ENCODE peak calls at places on chromosomes 16 and 17, in six cellular contexts. L, I, Y, O, E and B are unnamed samples.

GRCh38 chr17:81553018-81553615 is 964 bp upstream of the FAAP100 start:
- DNase-seq in Y (peak), O (peak), E (peak), L (peak), I (peak), B (peak)

GRCh38 chr16:3754772-3755171 is 37.4 kb upstream of the TRAP1 start:
- DNase-seq in O (peak), I (no peak), E (no peak), Y (no peak), L (no peak), B (peak)

GRCh38 chr16:78762222-78762621 is 662.8 kb downstream of the WWOX start:
- DNase-seq in Y (no peak), E (no peak), L (no peak), O (no peak), I (no peak), B (no peak)

GRCh38 chr17:61672140-61672539 is 81.1 kb upstream of the NACA2 start:
- DNase-seq in E (no peak), I (no peak), L (no peak), O (no peak), Y (no peak), B (no peak)

GRCh38 chr17:44854201-44854600 is 6.5 kb downstream of the HIGD1B start:
- DNase-seq in L (no peak), O (no peak), Y (no peak), E (no peak), I (no peak), B (no peak)

GRCh38 chr16:7437843-7438242 is 105.2 kb downstream of the RBFOX1 start:
- DNase-seq in I (no peak), E (no peak), O (no peak), L (no peak), Y (no peak), B (no peak)

GRCh38 chr17:35341465-35341992 is 31.9 kb downstream of the SLFN11 start:
- DNase-seq in O (no peak), E (no peak), I (no peak), L (no peak), Y (no peak), B (no peak)

GRCh38 chr16:19718624-19718965 is 524 bp downstream of the IQCK start:
- DNase-seq in E (no peak), O (peak), L (no peak), I (no peak), Y (peak), B (peak)

GRCh38 chr17:65268832-65269231 is 131.7 kb downstream of the RGS9 start:
- DNase-seq in E (no peak), I (no peak), Y (no peak), L (no peak), O (no peak), B (peak)

GRCh38 chr17:51676691-51677487 is 416.5 kb downstream of the UTP18 start:
- DNase-seq in L (no peak), O (no peak), E (no peak), Y (no peak), I (no peak), B (no peak)

GRCh38 chr16:11507350-11507749 is 79.4 kb downstream of the LITAF start:
- DNase-seq in L (no peak), Y (no peak), O (no peak), I (no peak), E (no peak), B (no peak)

GRCh38 chr17:78130439-78131101 is at the start of gene TMC8:
- DNase-seq in E (no peak), Y (no peak), O (no peak), L (no peak), I (peak), B (no peak)

GRCh38 chr16:10984509-10984908 is 40.1 kb downstream of the CLEC16A start:
- DNase-seq in I (no peak), O (no peak), Y (peak), L (no peak), E (no peak), B (peak)

GRCh38 chr17:40443988-40444899 is 994 bp downstream of the IGFBP4 start:
- DNase-seq in O (no peak), E (peak), Y (peak), I (no peak), L (no peak), B (peak)

GRCh38 chr16:4136229-4136813 is 20.1 kb upstream of the ADCY9 start:
- DNase-seq in Y (no peak), L (no peak), O (peak), E (no peak), I (peak), B (no peak)

GRCh38 chr17:3589784-3590183 is 19.4 kb downstream of the TRPV1 start:
- DNase-seq in I (no peak), Y (no peak), L (no peak), E (no peak), O (no peak), B (no peak)

GRCh38 chr16:27221576-27222498 is 18.5 kb downstream of the KDM8 start:
- DNase-seq in O (no peak), E (no peak), Y (peak), L (no peak), I (no peak), B (peak)

DNA sequence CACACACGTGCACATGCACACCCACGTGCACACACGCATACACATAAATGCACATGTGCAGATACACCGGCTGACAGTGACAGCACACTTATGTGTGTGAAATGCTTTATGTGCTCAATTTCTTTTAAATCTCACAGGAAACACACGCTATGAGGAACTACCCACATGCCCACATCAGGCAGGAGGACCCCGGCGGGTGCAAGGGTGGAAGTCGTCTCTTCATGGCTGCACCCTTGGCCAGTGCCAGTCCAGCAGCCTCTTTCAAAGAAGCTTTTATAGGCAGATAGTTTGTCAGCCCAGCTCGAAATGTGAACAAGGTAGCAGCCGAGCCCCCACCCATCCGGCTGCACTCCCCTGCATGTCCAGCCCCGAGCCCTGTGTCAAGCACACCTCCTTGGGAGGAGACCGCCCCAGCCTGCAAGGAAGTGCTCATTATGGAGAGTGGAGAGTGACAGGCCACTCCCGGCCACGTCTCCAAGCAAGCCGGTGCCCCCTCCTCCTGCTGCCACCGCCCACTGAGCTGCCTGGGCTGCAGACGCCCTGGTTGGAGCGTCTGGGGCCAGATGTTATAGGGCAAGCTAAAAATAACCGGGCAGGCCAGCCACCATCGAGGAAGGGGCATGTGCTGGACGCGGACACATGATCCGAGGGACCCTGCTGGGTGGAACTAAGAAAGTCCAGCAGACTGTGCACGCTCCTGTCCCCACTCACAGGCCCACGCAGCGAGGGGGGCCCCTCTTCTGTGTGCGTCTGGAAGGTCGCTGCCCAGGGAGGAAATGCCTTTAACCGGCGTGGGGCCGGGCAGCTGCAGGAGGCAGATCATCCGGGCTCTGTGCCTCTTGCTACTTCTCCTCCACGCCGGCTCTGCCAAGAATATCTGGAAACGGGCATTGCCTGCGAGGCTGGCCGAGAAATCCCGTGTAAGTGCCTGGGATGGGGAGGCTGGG is at the start of gene WFDC1:
- DNase-seq in I (no peak), O (no peak), L (no peak), E (peak), Y (peak), B (peak)
- H4K91ac ChIP-seq in I (no peak), O (no peak), L (no peak), E (peak), Y (no peak), B (peak)

DNA sequence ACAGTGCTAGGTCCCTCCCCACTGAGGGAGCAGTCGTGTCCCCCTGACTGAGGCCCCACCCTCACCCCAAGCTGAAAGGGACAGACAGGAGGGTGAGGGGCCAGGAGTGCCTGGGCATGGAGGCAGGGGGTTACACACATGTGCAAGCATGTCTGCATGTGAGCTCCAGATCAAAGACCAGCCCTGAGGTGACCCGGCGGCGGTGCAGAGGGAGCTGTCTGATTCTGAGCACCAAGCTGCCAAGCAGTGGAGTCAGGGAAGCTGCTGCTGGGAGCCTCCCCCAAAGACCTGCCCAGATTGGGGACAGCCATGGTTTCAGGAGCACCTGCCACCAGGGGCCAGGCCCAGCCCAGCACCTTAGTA is 5.5 kb downstream of the DLX3 start:
- DNase-seq in O (no peak), Y (no peak), E (peak), L (no peak), I (peak), B (no peak)
- H4K91ac ChIP-seq in O (no peak), Y (no peak), E (no peak), L (no peak), I (no peak), B (no peak)

GRCh38 chr16:24612656-24613055 is 73.3 kb downstream of the RBBP6 start:
- DNase-seq in O (no peak), I (no peak), L (no peak), Y (no peak), E (no peak), B (no peak)
- H4K91ac ChIP-seq in O (no peak), I (no peak), L (no peak), Y (no peak), E (no peak), B (no peak)

DNA sequence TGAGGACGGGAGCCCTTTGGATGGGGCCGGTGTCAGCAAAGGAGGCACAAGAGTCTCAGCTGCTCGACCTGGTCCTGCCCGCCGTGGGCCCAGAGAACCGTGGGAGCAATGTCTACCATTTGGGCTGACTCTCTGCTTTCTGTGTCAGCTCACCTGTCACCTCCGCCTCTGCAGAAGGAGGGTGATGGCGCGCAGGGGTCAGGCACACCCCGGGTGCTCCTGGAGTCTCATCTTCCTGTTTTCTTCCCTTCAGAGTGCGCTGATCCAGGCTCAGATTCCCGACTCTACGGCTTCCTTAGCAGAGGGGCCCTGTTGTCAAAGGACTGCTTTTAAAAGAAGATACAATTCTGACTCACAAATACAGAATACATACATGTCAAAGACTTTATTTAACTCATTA is 167.1 kb downstream of the BANP start:
- DNase-seq in L (no peak), Y (no peak), E (no peak), O (peak), I (no peak), B (no peak)
- H4K91ac ChIP-seq in L (no peak), Y (peak), E (no peak), O (no peak), I (no peak), B (peak)

GRCh38 chr17:76716146-76716833 is 5.5 kb upstream of the MXRA7 start:
- DNase-seq in I (no peak), E (no peak), L (no peak), O (peak), Y (peak), B (peak)
- H4K91ac ChIP-seq in I (no peak), E (no peak), L (no peak), O (no peak), Y (no peak), B (peak)